ENCODE peak calls at places on chromosomes 1 and 21, in seven cellular contexts. V is T47D, P is Right ventricle myocardium inferior, U is non-pigmented ciliary epithelial cell, B is foreskin keratinocyte, E is AG04449, K is T-cell. N is an unnamed sample.

GRCh38 chr1:174769961-174770549 is 229.7 kb upstream of the CACYBP start:
- DNase-seq in B (peak), U (no peak), K (no peak), P (no peak), E (no peak), V (peak), N (no peak)

GRCh38 chr1:92446546-92446945 is 40.2 kb downstream of the GFI1 start:
- DNase-seq in U (peak), P (no peak), B (peak), E (no peak), K (no peak), V (no peak), N (no peak)

GRCh38 chr1:3466366-3467075 is 12.1 kb downstream of the ARHGEF16 start:
- DNase-seq in B (no peak), V (no peak), U (no peak), E (no peak), K (no peak), P (peak), N (peak)

GRCh38 chr1:151540982-151541377 is 871 bp downstream of the TUFT1 start:
- DNase-seq in B (no peak), K (no peak), V (no peak), E (no peak), P (no peak), U (no peak), N (no peak)

GRCh38 chr1:7669559-7670208 is 101.4 kb upstream of the VAMP3 start:
- DNase-seq in E (no peak), V (peak), K (peak), U (no peak), P (peak), B (no peak), N (peak)

GRCh38 chr1:207968521-207968944 is 57.6 kb upstream of the CD34 start:
- DNase-seq in E (no peak), B (no peak), P (no peak), K (no peak), V (no peak), U (no peak), N (no peak)

GRCh38 chr21:44949161-44950015 is 9.6 kb downstream of the SLX9 start:
- DNase-seq in E (no peak), P (peak), U (no peak), B (no peak), K (peak), V (peak), N (peak)

GRCh38 chr1:41363632-41364320 is 2.5 kb downstream of the FOXO6 start:
- DNase-seq in U (no peak), V (no peak), P (no peak), E (no peak), B (no peak), K (no peak), N (no peak)

GRCh38 chr1:150534002-150534401 is 15.2 kb upstream of the ADAMTSL4 start:
- DNase-seq in U (no peak), B (no peak), V (no peak), K (no peak), E (no peak), P (no peak), N (no peak)

GRCh38 chr1:44801491-44802305 is 1.5 kb downstream of the PLK3 start:
- DNase-seq in P (peak), K (no peak), V (no peak), U (no peak), E (no peak), B (no peak), N (peak)

GRCh38 chr1:2189459-2190425 is 4.8 kb downstream of the FAAP20 start:
- DNase-seq in V (peak), P (peak), U (peak), B (peak), E (no peak), K (peak), N (peak)

GRCh38 chr1:1144122-1144842 is 28.4 kb upstream of the C1orf159 start:
- DNase-seq in U (no peak), E (no peak), V (no peak), P (no peak), B (peak), K (peak), N (peak)

GRCh38 chr1:112544011-112544688 is 35.4 kb downstream of the WNT2B start:
- DNase-seq in E (peak), K (no peak), U (peak), B (peak), V (no peak), P (no peak), N (no peak)

GRCh38 chr1:56576880-56577858 is 2.2 kb downstream of the PLPP3 start:
- DNase-seq in K (no peak), B (peak), E (no peak), P (no peak), V (peak), U (no peak), N (no peak)

GRCh38 chr1:199291022-199291740 is 652.3 kb downstream of the PTPRC start:
- DNase-seq in V (no peak), P (no peak), K (no peak), E (no peak), U (no peak), B (no peak), N (no peak)

GRCh38 chr1:42904437-42904836 is 54.2 kb downstream of the SLC2A1 start:
- DNase-seq in U (no peak), E (no peak), B (no peak), P (no peak), V (no peak), K (no peak), N (no peak)

GRCh38 chr21:31403596-31404333 is 59.7 kb upstream of the TIAM1 start:
- DNase-seq in E (no peak), P (no peak), U (no peak), V (no peak), B (no peak), K (no peak), N (no peak)

GRCh38 chr1:3490046-3490745 is 35.7 kb downstream of the ARHGEF16 start:
- DNase-seq in U (no peak), P (no peak), E (no peak), V (no peak), B (no peak), K (no peak), N (no peak)

GRCh38 chr1:3501856-3502665 is 47.6 kb downstream of the ARHGEF16 start:
- DNase-seq in U (no peak), P (peak), V (peak), K (peak), B (no peak), E (no peak), N (peak)

GRCh38 chr1:236142358-236143103 is at the start of gene GPR137B:
- DNase-seq in B (no peak), U (no peak), V (peak), K (peak), P (no peak), E (no peak), N (no peak)

GRCh38 chr1:231679109-231679508 is 52.5 kb downstream of the DISC1 start:
- DNase-seq in U (no peak), B (no peak), V (no peak), E (no peak), K (no peak), P (no peak), N (no peak)

GRCh38 chr1:27525296-27526271 is 35.6 kb upstream of the WASF2 start:
- DNase-seq in P (peak), U (no peak), V (no peak), K (peak), E (no peak), B (no peak), N (peak)

GRCh38 chr1:34776911-34777310 is 4.1 kb upstream of the GJB3 start:
- DNase-seq in B (no peak), E (no peak), U (no peak), P (no peak), V (no peak), K (no peak), N (no peak)

GRCh38 chr1:153780551-153780950 is 5.3 kb downstream of the SLC27A3 start:
- DNase-seq in U (no peak), B (no peak), K (no peak), V (no peak), E (no peak), P (no peak), N (no peak)

GRCh38 chr1:90768098-90768497 is 51.0 kb upstream of the BARHL2 start:
- DNase-seq in B (no peak), V (no peak), U (no peak), P (no peak), K (no peak), E (no peak), N (no peak)

GRCh38 chr1:43858324-43858723 is 75.3 kb upstream of the ARTN start:
- DNase-seq in P (no peak), K (no peak), U (peak), E (peak), B (peak), V (peak), N (no peak)

GRCh38 chr1:207059881-207060280 is 6.8 kb downstream of the PFKFB2 start:
- DNase-seq in P (no peak), U (no peak), K (no peak), E (no peak), V (no peak), B (no peak), N (no peak)

GRCh38 chr1:117561551-117561950 is 44.3 kb upstream of the TENT5C start:
- DNase-seq in U (no peak), E (no peak), V (no peak), B (no peak), K (no peak), P (no peak), N (no peak)

GRCh38 chr1:244067893-244068292 is 16.8 kb downstream of the ZBTB18 start:
- DNase-seq in B (no peak), P (no peak), K (no peak), U (no peak), V (no peak), E (no peak), N (no peak)

GRCh38 chr1:110184414-110184813 is 25.7 kb upstream of the KCNC4 start:
- DNase-seq in E (no peak), K (no peak), U (no peak), B (no peak), V (no peak), P (no peak), N (no peak)

GRCh38 chr1:235503333-235504121 is 725 bp downstream of the B3GALNT2 start:
- DNase-seq in V (no peak), B (peak), K (peak), P (peak), E (no peak), U (no peak), N (peak)